ENCODE peak calls at places on chromosome 17, in eight cellular contexts. E is iris pigment epithelial cell, A is PC-3, I is WTC11, W is NCI-H460, S is ELR, J is T-helper 2 cell, Y is Kasumi-1. O is an unnamed sample.

GRCh38 chr17:19660219-19660870 is 11.8 kb downstream of the ALDH3A2 start:
- DNase-seq in J (no peak), I (no peak), Y (no peak), E (no peak), S (no peak), W (no peak), A (peak), O (no peak)

GRCh38 chr17:57783338-57783742 is 38.2 kb upstream of the CCDC182 start:
- DNase-seq in W (peak), Y (peak), S (peak), J (peak), E (peak), A (peak), I (peak), O (peak)

GRCh38 chr17:68461122-68461539 is 3.8 kb upstream of the WIPI1 start:
- DNase-seq in E (no peak), Y (no peak), I (no peak), J (no peak), W (peak), A (no peak), S (no peak), O (peak)

GRCh38 chr17:36142230-36142629 is 34.2 kb downstream of the TBC1D3B start:
- DNase-seq in I (no peak), Y (no peak), W (no peak), S (no peak), A (no peak), J (no peak), E (no peak), O (no peak)

GRCh38 chr17:80512233-80512632 is 32.4 kb upstream of the RPTOR start:
- DNase-seq in W (no peak), A (peak), S (peak), E (peak), I (no peak), Y (no peak), J (no peak), O (no peak)

GRCh38 chr17:36731806-36732205 is 130.4 kb downstream of the MRM1 start:
- DNase-seq in S (no peak), Y (no peak), A (no peak), W (no peak), J (no peak), I (peak), E (no peak), O (no peak)

GRCh38 chr17:59627770-59628171 is 8.1 kb downstream of the CLTC start:
- DNase-seq in S (no peak), E (peak), Y (peak), W (no peak), J (no peak), A (no peak), I (no peak), O (no peak)

GRCh38 chr17:80860101-80860671 is 131.5 kb upstream of the CHMP6 start:
- DNase-seq in Y (no peak), W (no peak), S (no peak), J (no peak), E (no peak), A (no peak), I (no peak), O (no peak)

GRCh38 chr17:82031303-82031884 is at the start of gene RAC3:
- DNase-seq in W (no peak), I (peak), S (peak), A (peak), E (peak), Y (peak), J (no peak), O (no peak)

GRCh38 chr17:31627960-31628359 is 231.1 kb downstream of the COPRS start:
- DNase-seq in E (peak), J (no peak), W (no peak), S (peak), A (peak), Y (no peak), I (no peak), O (no peak)

GRCh38 chr17:4313482-4314114 is 49.8 kb upstream of the ANKFY1 start:
- DNase-seq in I (no peak), W (no peak), J (no peak), A (no peak), E (no peak), S (no peak), Y (no peak), O (no peak)

GRCh38 chr17:81941484-81942166 is 4.5 kb upstream of the PYCR1 start:
- DNase-seq in J (no peak), W (no peak), A (no peak), Y (no peak), E (no peak), S (no peak), I (peak), O (no peak)

GRCh38 chr17:60908324-60908723 is 230.7 kb downstream of the BCAS3 start:
- DNase-seq in A (no peak), J (no peak), S (no peak), Y (no peak), W (no peak), E (no peak), I (no peak), O (no peak)